ENCODE peak calls at places on chromosomes 6 and 20, in ten cellular contexts. Z is upper lobe of right lung, O is choroid plexus epithelial cell, V is fibroblast of lung, H is pancreas, L is HepG2, E is Calu3, K is AG09319, T is astrocyte, Q is RWPE1. P is an unnamed sample.

GRCh38 chr20:50848846-50849673 is 54.2 kb downstream of the BCAS4 start:
- DNase-seq in V (no peak), K (no peak), Z (no peak), T (no peak), E (peak; percentile 18), O (peak; percentile 13), L (no peak), H (peak; percentile 65), Q (no peak), P (no peak)

GRCh38 chr6:44399991-44400390 is 12.5 kb downstream of the CDC5L start:
- DNase-seq in E (no peak), Z (no peak), Q (no peak), O (peak; percentile 18), H (no peak), T (no peak), K (no peak), L (no peak), V (no peak), P (no peak)

GRCh38 chr6:21522773-21523490 is 70.6 kb upstream of the SOX4 start:
- DNase-seq in H (no peak), K (no peak), O (no peak), L (no peak), E (no peak), Z (no peak), V (no peak), Q (no peak), T (no peak), P (no peak)

GRCh38 chr6:1572892-1573291 is 36.8 kb upstream of the FOXC1 start:
- DNase-seq in T (no peak), E (no peak), Q (no peak), H (no peak), V (no peak), L (no peak), Z (no peak), O (no peak), K (no peak), P (no peak)

GRCh38 chr6:82248233-82248735 is 740 bp upstream of the IBTK start:
- DNase-seq in E (peak; percentile 66), Z (no peak), V (peak; percentile 81), Q (peak; percentile 26), K (no peak), H (peak; percentile 68), L (peak; percentile 90), O (peak; percentile 52), T (peak; percentile 77), P (peak; percentile 80)

GRCh38 chr6:154993026-154993425 is 2.1 kb upstream of the TIAM2 start:
- DNase-seq in L (no peak), E (peak; percentile 44), V (no peak), Q (peak; percentile 21), H (no peak), T (no peak), O (peak; percentile 38), Z (no peak), K (no peak), P (peak; percentile 52)

GRCh38 chr6:80185492-80185891 is 79.0 kb downstream of the BCKDHB start:
- DNase-seq in H (no peak), Z (no peak), E (no peak), K (no peak), T (no peak), V (no peak), Q (no peak), L (no peak), O (no peak), P (no peak)

GRCh38 chr6:10383312-10384063 is 31.4 kb downstream of the TFAP2A start:
- DNase-seq in O (no peak), Q (peak; percentile 40), E (peak; percentile 62), Z (no peak), H (no peak), T (no peak), L (no peak), K (no peak), V (no peak), P (peak; percentile 41)

GRCh38 chr6:109045423-109046012 is 49.1 kb downstream of the SESN1 start:
- DNase-seq in Z (no peak), L (no peak), V (no peak), K (no peak), Q (no peak), T (no peak), O (no peak), E (no peak), H (no peak), P (no peak)

GRCh38 chr20:2801459-2801728 is 967 bp upstream of the CPXM1 start:
- DNase-seq in O (no peak), Q (no peak), H (peak; percentile 32), V (no peak), T (no peak), E (no peak), Z (no peak), K (no peak), L (no peak), P (no peak)

GRCh38 chr6:150139533-150139932 is 3.3 kb upstream of the PPP1R14C start:
- DNase-seq in Q (no peak), K (no peak), H (no peak), T (no peak), E (no peak), Z (no peak), L (no peak), V (no peak), O (no peak), P (no peak)

GRCh38 chr6:33820784-33821183 is 17.0 kb upstream of the MLN start:
- DNase-seq in H (no peak), E (no peak), O (no peak), Z (no peak), V (no peak), L (no peak), Q (no peak), K (no peak), T (no peak), P (no peak)

GRCh38 chr20:59342017-59342957 is 41.9 kb downstream of the EDN3 start:
- DNase-seq in L (no peak), E (no peak), T (no peak), Z (no peak), Q (no peak), H (no peak), O (no peak), V (no peak), K (no peak), P (no peak)

GRCh38 chr6:26401987-26402658 is at the start of gene BTN3A1:
- DNase-seq in H (peak; percentile 52), O (peak; percentile 79), Q (peak; percentile 69), L (peak; percentile 81), V (peak; percentile 70), T (peak; percentile 48), E (peak; percentile 60), Z (peak; percentile 80), K (peak; percentile 22), P (peak; percentile 69)

DNA sequence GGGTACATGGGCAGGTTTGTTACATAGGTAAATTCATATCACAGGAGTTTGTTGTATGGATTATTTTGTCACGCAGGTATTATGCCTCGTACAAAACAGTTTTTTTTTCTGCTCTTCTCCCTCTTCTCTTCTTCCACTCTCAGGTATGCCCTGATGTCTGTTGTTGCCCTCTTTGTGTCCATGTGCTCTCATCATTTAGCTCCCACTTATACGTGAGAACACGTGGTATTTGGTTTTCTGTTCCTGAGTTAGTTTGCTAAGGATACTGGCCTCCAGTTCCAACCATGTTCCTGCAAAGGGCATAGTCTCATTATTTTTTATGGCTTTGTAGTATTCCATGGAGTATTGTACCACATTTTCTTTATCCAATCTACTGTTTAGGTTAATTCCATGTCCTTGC is 65.7 kb downstream of the UNC5CL start:
- DNase-seq in O (no peak), Q (no peak), Z (no peak), T (no peak), V (no peak), L (no peak), K (no peak), E (no peak), H (no peak), P (no peak)
- TF ChIP-seq CTCF in O (no peak), Q (no peak), Z (no peak), T (no peak), V (no peak), L (no peak), K (no peak), E (no peak), H (no peak), P (no peak)

GRCh38 chr20:46058656-46059281 is 29.8 kb downstream of the SLC12A5 start:
- DNase-seq in E (no peak), H (peak; percentile 19), Q (no peak), O (no peak), Z (no peak), T (no peak), L (no peak), V (no peak), K (no peak), P (no peak)

GRCh38 chr20:46056970-46057855 is 28.2 kb downstream of the SLC12A5 start:
- DNase-seq in O (peak; percentile 52), K (no peak), Z (no peak), E (no peak), Q (peak; percentile 58), T (peak; percentile 25), H (peak; percentile 20), V (peak; percentile 42), L (no peak), P (peak; percentile 60)

GRCh38 chr20:46056027-46056833 is 27.2 kb downstream of the SLC12A5 start:
- DNase-seq in K (no peak), H (no peak), L (no peak), Z (no peak), T (no peak), Q (no peak), V (no peak), E (no peak), O (no peak), P (no peak)

GRCh38 chr20:46060301-46060881 is 29.4 kb downstream of the NCOA5 start:
- DNase-seq in T (no peak), Q (no peak), L (no peak), E (no peak), V (no peak), H (no peak), O (no peak), Z (no peak), K (no peak), P (no peak)

GRCh38 chr20:46057856-46058655 is 29.0 kb downstream of the SLC12A5 start:
- DNase-seq in E (no peak), K (no peak), V (peak; percentile 35), Z (peak; percentile 76), T (peak; percentile 10), O (peak; percentile 51), L (no peak), Q (peak; percentile 32), H (peak; percentile 29), P (peak; percentile 58)
- TF ChIP-seq CTCF in E (no peak), K (peak; percentile 35), V (peak; percentile 42), Z (peak; percentile 11), T (peak; percentile 36), O (peak; percentile 49), L (no peak), Q (peak; percentile 22), H (no peak), P (peak; percentile 46)

GRCh38 chr20:39264506-39265172 is 302.5 kb downstream of the DHX35 start:
- DNase-seq in Q (peak; percentile 97), Z (no peak), V (peak; percentile 61), L (peak; percentile 63), O (peak; percentile 85), T (peak; percentile 53), E (peak; percentile 81), K (peak; percentile 35), H (peak; percentile 65), P (peak; percentile 85)
- TF ChIP-seq CTCF in Q (peak; percentile 98), Z (peak; percentile 85), V (peak; percentile 81), L (peak; percentile 87), O (peak; percentile 95), T (peak; percentile 90), E (peak; percentile 98), K (peak; percentile 94), H (peak; percentile 80), P (peak; percentile 92)

DNA sequence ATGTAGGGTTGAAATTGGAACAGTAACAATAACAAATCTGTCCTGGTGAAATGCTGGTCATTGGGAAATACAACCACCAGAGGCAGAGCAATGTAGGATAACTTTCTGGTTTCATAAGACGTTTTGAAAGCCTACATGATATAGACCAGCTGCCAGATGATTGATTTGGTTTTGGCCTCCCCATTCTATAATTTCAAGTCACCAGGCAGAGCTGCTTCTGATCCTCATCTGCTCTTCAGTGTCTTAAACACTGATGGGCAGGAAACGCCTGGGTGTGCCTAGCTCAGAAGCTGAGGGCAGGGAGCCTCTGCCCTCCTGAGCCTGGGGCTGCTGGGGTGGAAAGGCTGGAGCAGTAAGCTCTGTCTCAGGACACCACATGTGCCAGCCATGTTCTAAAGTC is 24.5 kb downstream of the DHX35 start:
- DNase-seq in H (no peak), V (no peak), O (peak; percentile 31), E (no peak), K (no peak), Q (no peak), Z (no peak), T (no peak), L (no peak), P (no peak)
- TF ChIP-seq CTCF in H (no peak), V (peak; percentile 4), O (no peak), E (no peak), K (no peak), Q (no peak), Z (peak; percentile 13), T (no peak), L (no peak), P (no peak)